ENCODE peak calls at places on chromosomes 4 and X, in four cellular contexts. Y, C, K and R are unnamed samples.

GRCh38 chr4:188408244-188409067 is 269.2 kb downstream of the TRIML1 start:
- DNase-seq in C (no peak), K (no peak), Y (no peak), R (no peak)

GRCh38 chr4:2469192-2469984 is 482 bp downstream of the RNF4 start:
- DNase-seq in Y (peak), K (peak), C (no peak), R (peak)

GRCh38 chrX:25523574-25523973 is 507.8 kb upstream of the ARX start:
- DNase-seq in K (peak), C (peak), Y (no peak), R (peak)

GRCh38 chr4:36037127-36037526 is 207.2 kb downstream of the ARAP2 start:
- DNase-seq in C (no peak), Y (no peak), K (no peak), R (no peak)

GRCh38 chr4:128517739-128518510 is 230.3 kb upstream of the PGRMC2 start:
- DNase-seq in Y (peak), C (peak), K (peak), R (peak)

GRCh38 chrX:34586936-34587335 is 70.1 kb downstream of the TMEM47 start:
- DNase-seq in K (peak), C (no peak), Y (no peak), R (no peak)

GRCh38 chr4:183658362-183659028 is 490 bp downstream of the RWDD4 start:
- DNase-seq in Y (peak), C (no peak), K (peak), R (peak)

GRCh38 chrX:74523870-74524735 is 90.3 kb downstream of the RLIM start:
- DNase-seq in Y (no peak), C (no peak), K (no peak), R (no peak)

GRCh38 chr4:118265312-118266144 is 87.3 kb downstream of the PRSS12 start:
- DNase-seq in Y (no peak), K (peak), C (no peak), R (no peak)

GRCh38 chrX:110442631-110443030 is 84.0 kb downstream of the RTL9 start:
- DNase-seq in K (peak), Y (no peak), C (no peak), R (peak)

GRCh38 chrX:36978886-36979285 is 29.3 kb upstream of the FAM47C start:
- DNase-seq in C (peak), Y (no peak), K (peak), R (no peak)

GRCh38 chr4:25702848-25703247 is 47.2 kb downstream of the SLC34A2 start:
- DNase-seq in Y (peak), K (peak), C (peak), R (peak)

GRCh38 chr4:81604683-81605082 is 133.0 kb upstream of the RASGEF1B start:
- DNase-seq in Y (no peak), K (no peak), C (no peak), R (no peak)

GRCh38 chr4:25234390-25235367 is 846 bp downstream of the PI4K2B start:
- DNase-seq in K (peak), C (peak), Y (peak), R (peak)

GRCh38 chr4:120977435-120977997 is 55.0 kb upstream of the PRDM5 start:
- DNase-seq in C (peak), K (peak), Y (no peak), R (peak)

GRCh38 chrX:153600032-153600373 is 1.1 kb upstream of the CCNQ start:
- DNase-seq in Y (no peak), K (no peak), C (no peak), R (peak)

GRCh38 chr4:151948351-151949016 is 187.7 kb upstream of the GATB start:
- DNase-seq in K (no peak), Y (no peak), C (no peak), R (no peak)

GRCh38 chrX:7110821-7111276 is 36.7 kb upstream of the STS start:
- DNase-seq in K (no peak), C (no peak), Y (no peak), R (peak)

GRCh38 chr4:41360911-41361830 is 104.4 kb downstream of the UCHL1 start:
- DNase-seq in Y (peak), K (peak), C (no peak), R (no peak)

GRCh38 chr4:148090503-148091476 is 351.4 kb downstream of the NR3C2 start:
- DNase-seq in C (no peak), Y (no peak), K (no peak), R (no peak)
- H3K4me3 ChIP-seq in C (no peak), Y (no peak), K (no peak), R (no peak)

DNA sequence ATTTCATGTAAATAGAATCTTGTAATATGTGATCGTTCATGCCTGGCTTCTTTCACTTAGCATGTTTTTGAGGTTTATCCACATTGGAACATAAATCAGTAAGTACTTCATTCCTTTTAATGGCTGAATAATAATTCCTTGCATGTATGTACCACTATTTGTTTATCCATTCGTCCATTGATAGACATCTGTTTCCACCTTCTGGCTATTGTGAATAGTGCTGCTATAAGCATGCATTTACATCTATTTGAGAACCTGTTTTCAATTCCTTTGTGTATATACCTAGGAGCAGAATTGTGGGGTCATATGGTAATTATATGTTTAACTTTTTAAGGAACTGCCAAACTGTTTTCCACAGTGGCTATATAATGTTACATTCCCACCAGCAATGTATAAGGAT is 356.7 kb upstream of the DIPK2B start:
- DNase-seq in C (no peak), K (peak), Y (no peak), R (peak)
- TF ChIP-seq CTCF in C (no peak), K (peak), Y (peak), R (no peak)

GRCh38 chr4:302381-302780 is 2.9 kb downstream of the ZNF732 start:
- DNase-seq in C (no peak), Y (no peak), K (no peak), R (no peak)

GRCh38 chr4:304987-305680 is at the start of gene ZNF732:
- DNase-seq in Y (peak), C (peak), K (peak), R (no peak)

DNA sequence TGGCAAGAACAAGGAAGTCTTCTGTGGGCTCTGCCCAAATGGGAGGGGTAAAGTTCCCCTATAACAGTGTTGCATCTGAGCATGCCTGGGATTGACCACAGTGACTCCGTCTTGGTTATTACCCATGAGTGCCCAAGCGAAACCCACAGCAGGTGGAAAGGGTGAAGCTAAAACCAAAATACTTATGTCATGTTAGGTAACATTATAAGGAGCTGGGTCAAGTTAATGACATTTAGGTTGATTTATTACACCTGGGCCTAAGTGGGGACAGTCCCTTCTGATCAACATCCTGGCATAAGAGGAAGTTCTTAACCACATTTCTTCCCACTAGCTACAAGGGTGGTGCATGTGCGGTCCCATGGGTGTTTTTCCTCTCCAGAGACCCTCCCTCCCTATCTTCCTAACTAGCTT is 1.3 kb upstream of the ZNF732 start:
- DNase-seq in Y (no peak), C (no peak), K (no peak), R (peak)
- H3K4me3 ChIP-seq in Y (no peak), C (no peak), K (no peak), R (no peak)

DNA sequence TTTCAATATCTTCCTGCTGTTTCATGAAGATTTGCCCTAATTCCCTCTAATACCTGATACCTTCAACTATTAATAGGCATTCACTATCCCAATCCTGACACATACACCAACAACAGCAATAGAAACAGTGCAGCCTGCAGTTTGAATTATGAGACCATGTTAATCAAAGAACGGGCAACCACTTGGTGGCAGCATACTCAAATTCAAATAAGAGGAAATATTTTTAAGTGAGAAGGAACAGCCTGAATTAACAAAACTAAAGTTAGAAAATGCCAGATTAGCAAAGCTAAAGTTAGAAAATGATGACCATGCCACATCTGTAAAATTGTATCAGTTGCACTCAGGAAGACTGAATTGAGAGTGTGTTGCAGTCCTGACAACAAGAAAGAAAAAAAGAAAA is 204.9 kb downstream of the SMARCA1 start:
- DNase-seq in K (peak), C (no peak), Y (no peak), R (peak)
- TF ChIP-seq CTCF in K (peak), C (no peak), Y (peak), R (no peak)

GRCh38 chrX:50913520-50913919 is 3.0 kb downstream of the BMP15 start:
- DNase-seq in C (no peak), K (no peak), Y (no peak), R (no peak)
- H3K4me3 ChIP-seq in C (no peak), K (no peak), Y (no peak), R (no peak)

GRCh38 chr4:31692407-31692940 is 972.3 kb downstream of the PCDH7 start:
- DNase-seq in K (no peak), C (no peak), Y (no peak), R (no peak)
- TF ChIP-seq CTCF in K (peak), C (peak), Y (peak), R (peak)